ENCODE peak calls at places on chromosomes 1 and 21, in seven cellular contexts. One of them, this sample, is unnamed.

GRCh38 chr1:54095543-54096286 is 42.3 kb downstream of the TCEANC2 start:
- DNase-seq in small intestine: peak; percentile 55
- DNase-seq in effector CD4-positive, alpha-beta T cell: no peak
- DNase-seq in naive thymus-derived CD4-positive, alpha-beta T cell: no peak
- DNase-seq in GOT3: no peak
- DNase-seq in MV-4-11: peak; percentile 97
- DNase-seq in SK-MEL-5: peak; percentile 8
- DNase-seq in this sample: no peak

GRCh38 chr1:228364706-228365213 is 41.9 kb downstream of the TRIM11 start:
- DNase-seq in small intestine: no peak
- DNase-seq in effector CD4-positive, alpha-beta T cell: no peak
- DNase-seq in naive thymus-derived CD4-positive, alpha-beta T cell: no peak
- DNase-seq in GOT3: no peak
- DNase-seq in MV-4-11: no peak
- DNase-seq in SK-MEL-5: no peak
- DNase-seq in this sample: no peak

GRCh38 chr21:14382486-14382834 is 486 bp downstream of the HSPA13 start:
- DNase-seq in small intestine: no peak
- DNase-seq in effector CD4-positive, alpha-beta T cell: no peak
- DNase-seq in naive thymus-derived CD4-positive, alpha-beta T cell: no peak
- DNase-seq in GOT3: no peak
- DNase-seq in MV-4-11: no peak
- DNase-seq in SK-MEL-5: no peak
- DNase-seq in this sample: peak; percentile 3

GRCh38 chr1:171179323-171180227 is 5.5 kb upstream of the FMO2 start:
- DNase-seq in small intestine: no peak
- DNase-seq in effector CD4-positive, alpha-beta T cell: no peak
- DNase-seq in naive thymus-derived CD4-positive, alpha-beta T cell: no peak
- DNase-seq in GOT3: no peak
- DNase-seq in MV-4-11: no peak
- DNase-seq in SK-MEL-5: no peak
- DNase-seq in this sample: no peak

GRCh38 chr1:171115280-171115897 is 24.7 kb downstream of the FMO3 start:
- DNase-seq in small intestine: no peak
- DNase-seq in effector CD4-positive, alpha-beta T cell: no peak
- DNase-seq in naive thymus-derived CD4-positive, alpha-beta T cell: no peak
- DNase-seq in GOT3: no peak
- DNase-seq in MV-4-11: no peak
- DNase-seq in SK-MEL-5: no peak
- DNase-seq in this sample: no peak

GRCh38 chr1:184535191-184535970 is 148.6 kb downstream of the C1orf21 start:
- DNase-seq in small intestine: no peak
- DNase-seq in effector CD4-positive, alpha-beta T cell: no peak
- DNase-seq in naive thymus-derived CD4-positive, alpha-beta T cell: no peak
- DNase-seq in GOT3: no peak
- DNase-seq in MV-4-11: no peak
- DNase-seq in SK-MEL-5: no peak
- DNase-seq in this sample: peak; percentile 54

GRCh38 chr1:30259631-30260030 is 463.8 kb downstream of the MATN1 start:
- DNase-seq in small intestine: no peak
- DNase-seq in effector CD4-positive, alpha-beta T cell: no peak
- DNase-seq in naive thymus-derived CD4-positive, alpha-beta T cell: no peak
- DNase-seq in GOT3: no peak
- DNase-seq in MV-4-11: no peak
- DNase-seq in SK-MEL-5: no peak
- DNase-seq in this sample: no peak

GRCh38 chr21:38505654-38506523 is 7.6 kb upstream of the ERG start:
- DNase-seq in small intestine: peak; percentile 71
- DNase-seq in effector CD4-positive, alpha-beta T cell: no peak
- DNase-seq in naive thymus-derived CD4-positive, alpha-beta T cell: peak; percentile 12
- DNase-seq in GOT3: no peak
- DNase-seq in MV-4-11: peak; percentile 65
- DNase-seq in SK-MEL-5: peak; percentile 71
- DNase-seq in this sample: peak; percentile 63

GRCh38 chr1:64540265-64540791 is 70.4 kb downstream of the CACHD1 start:
- DNase-seq in small intestine: peak; percentile 40
- DNase-seq in effector CD4-positive, alpha-beta T cell: no peak
- DNase-seq in naive thymus-derived CD4-positive, alpha-beta T cell: peak; percentile 46
- DNase-seq in GOT3: no peak
- DNase-seq in MV-4-11: no peak
- DNase-seq in SK-MEL-5: no peak
- DNase-seq in this sample: peak; percentile 62

GRCh38 chr1:218112862-218113261 is 172.2 kb upstream of the RRP15 start:
- DNase-seq in small intestine: peak; percentile 71
- DNase-seq in effector CD4-positive, alpha-beta T cell: no peak
- DNase-seq in naive thymus-derived CD4-positive, alpha-beta T cell: no peak
- DNase-seq in GOT3: no peak
- DNase-seq in MV-4-11: no peak
- DNase-seq in SK-MEL-5: no peak
- DNase-seq in this sample: no peak

GRCh38 chr1:220093361-220094015 is 444 bp upstream of the IARS2 start:
- DNase-seq in small intestine: no peak
- DNase-seq in effector CD4-positive, alpha-beta T cell: no peak
- DNase-seq in naive thymus-derived CD4-positive, alpha-beta T cell: no peak
- DNase-seq in GOT3: no peak
- DNase-seq in MV-4-11: no peak
- DNase-seq in SK-MEL-5: no peak
- DNase-seq in this sample: no peak

GRCh38 chr1:204574016-204574855 is 58.0 kb downstream of the MDM4 start:
- DNase-seq in small intestine: no peak
- DNase-seq in effector CD4-positive, alpha-beta T cell: no peak
- DNase-seq in naive thymus-derived CD4-positive, alpha-beta T cell: no peak
- DNase-seq in GOT3: no peak
- DNase-seq in MV-4-11: no peak
- DNase-seq in SK-MEL-5: no peak
- DNase-seq in this sample: no peak

GRCh38 chr1:236081546-236082227 is 16.8 kb upstream of the NID1 start:
- DNase-seq in small intestine: no peak
- DNase-seq in effector CD4-positive, alpha-beta T cell: no peak
- DNase-seq in naive thymus-derived CD4-positive, alpha-beta T cell: no peak
- DNase-seq in GOT3: no peak
- DNase-seq in MV-4-11: no peak
- DNase-seq in SK-MEL-5: no peak
- DNase-seq in this sample: no peak

GRCh38 chr21:25487046-25487594 is 120.2 kb downstream of the MRPL39 start:
- DNase-seq in small intestine: no peak
- DNase-seq in effector CD4-positive, alpha-beta T cell: no peak
- DNase-seq in naive thymus-derived CD4-positive, alpha-beta T cell: no peak
- DNase-seq in GOT3: no peak
- DNase-seq in MV-4-11: peak; percentile 98
- DNase-seq in SK-MEL-5: no peak
- DNase-seq in this sample: no peak

GRCh38 chr1:206479164-206480125 is 9.2 kb downstream of the IKBKE start:
- DNase-seq in small intestine: peak; percentile 64
- DNase-seq in effector CD4-positive, alpha-beta T cell: peak; percentile 52
- DNase-seq in naive thymus-derived CD4-positive, alpha-beta T cell: peak; percentile 53
- DNase-seq in GOT3: peak; percentile 17
- DNase-seq in MV-4-11: peak; percentile 42
- DNase-seq in SK-MEL-5: peak; percentile 79
- DNase-seq in this sample: peak; percentile 87

GRCh38 chr21:15731243-15731613 is 1.4 kb downstream of the USP25 start:
- DNase-seq in small intestine: peak; percentile 51
- DNase-seq in effector CD4-positive, alpha-beta T cell: no peak
- DNase-seq in naive thymus-derived CD4-positive, alpha-beta T cell: no peak
- DNase-seq in GOT3: no peak
- DNase-seq in MV-4-11: no peak
- DNase-seq in SK-MEL-5: no peak
- DNase-seq in this sample: no peak

GRCh38 chr1:58095183-58095582 is 451.3 kb downstream of the OMA1 start:
- DNase-seq in small intestine: no peak
- DNase-seq in effector CD4-positive, alpha-beta T cell: no peak
- DNase-seq in naive thymus-derived CD4-positive, alpha-beta T cell: no peak
- DNase-seq in GOT3: no peak
- DNase-seq in MV-4-11: no peak
- DNase-seq in SK-MEL-5: no peak
- DNase-seq in this sample: no peak

GRCh38 chr1:7847599-7847998 is 5.3 kb downstream of the UTS2 start:
- DNase-seq in small intestine: no peak
- DNase-seq in effector CD4-positive, alpha-beta T cell: no peak
- DNase-seq in naive thymus-derived CD4-positive, alpha-beta T cell: no peak
- DNase-seq in GOT3: no peak
- DNase-seq in MV-4-11: no peak
- DNase-seq in SK-MEL-5: no peak
- DNase-seq in this sample: peak; percentile 75

GRCh38 chr1:92259350-92259749 is 39.4 kb downstream of the GLMN start:
- DNase-seq in small intestine: no peak
- DNase-seq in effector CD4-positive, alpha-beta T cell: no peak
- DNase-seq in naive thymus-derived CD4-positive, alpha-beta T cell: no peak
- DNase-seq in GOT3: no peak
- DNase-seq in MV-4-11: peak; percentile 18
- DNase-seq in SK-MEL-5: no peak
- DNase-seq in this sample: no peak

GRCh38 chr1:203584040-203584439 is 42.6 kb upstream of the ATP2B4 start:
- DNase-seq in small intestine: no peak
- DNase-seq in effector CD4-positive, alpha-beta T cell: no peak
- DNase-seq in naive thymus-derived CD4-positive, alpha-beta T cell: no peak
- DNase-seq in GOT3: no peak
- DNase-seq in MV-4-11: no peak
- DNase-seq in SK-MEL-5: no peak
- DNase-seq in this sample: peak; percentile 62

GRCh38 chr1:96492236-96492635 is 229.3 kb upstream of the PTBP2 start:
- DNase-seq in small intestine: no peak
- DNase-seq in effector CD4-positive, alpha-beta T cell: no peak
- DNase-seq in naive thymus-derived CD4-positive, alpha-beta T cell: no peak
- DNase-seq in GOT3: no peak
- DNase-seq in MV-4-11: no peak
- DNase-seq in SK-MEL-5: no peak
- DNase-seq in this sample: no peak

This sample was measured in AG08395.